ENCODE peak calls at places on chromosomes 6 and 20, in nine cellular contexts. I, B, P, R, A, T, E, K and S are unnamed samples.

GRCh38 chr20:54476336-54476928 is 1.0 kb downstream of the DOK5 start:
- DNase-seq in I (no peak), B (no peak), P (no peak), R (no peak), A (no peak), T (no peak), E (no peak), K (no peak), S (no peak)

GRCh38 chr20:46021361-46022359 is 7.4 kb upstream of the SLC12A5 start:
- DNase-seq in I (peak; percentile 95), B (peak; percentile 62), P (peak; percentile 61), R (no peak), A (peak; percentile 41), T (no peak), E (peak; percentile 46), K (peak; percentile 76), S (peak; percentile 69)

GRCh38 chr6:90835584-90836212 is 248.8 kb upstream of the MAP3K7 start:
- DNase-seq in I (no peak), B (no peak), P (no peak), R (no peak), A (no peak), T (no peak), E (no peak), K (peak; percentile 35), S (no peak)

GRCh38 chr20:9912858-9913434 is 74.1 kb upstream of the PAK5 start:
- DNase-seq in I (peak; percentile 20), B (peak; percentile 11), P (peak; percentile 80), R (peak; percentile 48), A (peak; percentile 4), T (no peak), E (no peak), K (peak; percentile 7), S (peak; percentile 27)

GRCh38 chr6:139316622-139317317 is 25.0 kb upstream of the TXLNB start:
- DNase-seq in I (no peak), B (no peak), P (no peak), R (no peak), A (no peak), T (no peak), E (no peak), K (no peak), S (no peak)

GRCh38 chr20:57180954-57181353 is 85.5 kb downstream of the BMP7 start:
- DNase-seq in I (no peak), B (no peak), P (no peak), R (no peak), A (no peak), T (no peak), E (no peak), K (no peak), S (no peak)

GRCh38 chr6:42423244-42423643 is 28.5 kb downstream of the TRERF1 start:
- DNase-seq in I (no peak), B (no peak), P (no peak), R (no peak), A (peak; percentile 21), T (no peak), E (peak; percentile 59), K (no peak), S (no peak)

GRCh38 chr6:28683945-28684538 is 158.4 kb downstream of the GPX5 start:
- DNase-seq in I (no peak), B (no peak), P (peak; percentile 70), R (no peak), A (no peak), T (no peak), E (no peak), K (peak; percentile 9), S (no peak)

GRCh38 chr6:140001851-140002301 is 627.4 kb upstream of the CITED2 start:
- DNase-seq in I (no peak), B (no peak), P (no peak), R (no peak), A (no peak), T (no peak), E (no peak), K (no peak), S (no peak)

GRCh38 chr6:94005835-94006234 is 586.5 kb upstream of the EPHA7 start:
- DNase-seq in I (no peak), B (no peak), P (no peak), R (no peak), A (no peak), T (no peak), E (no peak), K (no peak), S (no peak)

GRCh38 chr20:11891827-11892521 is 25.7 kb upstream of the BTBD3 start:
- DNase-seq in I (peak; percentile 69), B (peak; percentile 43), P (peak; percentile 87), R (no peak), A (no peak), T (no peak), E (peak; percentile 22), K (peak; percentile 74), S (peak; percentile 6)

GRCh38 chr20:61316351-61316750 is 64.3 kb downstream of the CDH4 start:
- DNase-seq in I (no peak), B (no peak), P (no peak), R (no peak), A (no peak), T (no peak), E (no peak), K (no peak), S (no peak)

GRCh38 chr6:84583784-84584183 is 180.6 kb downstream of the TBX18 start:
- DNase-seq in I (no peak), B (no peak), P (no peak), R (no peak), A (no peak), T (no peak), E (no peak), K (no peak), S (no peak)

GRCh38 chr20:53579581-53580375 is 13.9 kb downstream of the ZNF217 start:
- DNase-seq in I (peak; percentile 82), B (no peak), P (peak; percentile 99), R (no peak), A (no peak), T (no peak), E (no peak), K (no peak), S (peak; percentile 15)

GRCh38 chr20:15220009-15220656 is 882.7 kb upstream of the FLRT3 start:
- DNase-seq in I (no peak), B (no peak), P (peak; percentile 18), R (no peak), A (no peak), T (no peak), E (no peak), K (no peak), S (no peak)

GRCh38 chr20:52289956-52290355 is 98.4 kb upstream of the ZFP64 start:
- DNase-seq in I (no peak), B (no peak), P (no peak), R (no peak), A (no peak), T (no peak), E (no peak), K (no peak), S (no peak)

GRCh38 chr6:16758163-16758975 is 2.9 kb downstream of the ATXN1 start:
- DNase-seq in I (no peak), B (peak; percentile 14), P (no peak), R (no peak), A (no peak), T (no peak), E (no peak), K (no peak), S (no peak)

GRCh38 chr6:135088818-135089809 is 34.5 kb upstream of the HBS1L start:
- DNase-seq in I (peak; percentile 13), B (no peak), P (peak; percentile 50), R (no peak), A (no peak), T (no peak), E (peak; percentile 22), K (no peak), S (peak; percentile 32)

GRCh38 chr6:45421700-45422540 is 44.2 kb upstream of the SUPT3H start:
- DNase-seq in I (peak; percentile 64), B (peak; percentile 71), P (peak; percentile 72), R (no peak), A (peak; percentile 37), T (peak; percentile 29), E (peak; percentile 39), K (no peak), S (peak; percentile 40)

GRCh38 chr6:126341126-126341525 is 1.2 kb downstream of the CENPW start:
- DNase-seq in I (no peak), B (no peak), P (no peak), R (no peak), A (no peak), T (no peak), E (no peak), K (no peak), S (no peak)

GRCh38 chr6:40356242-40356910 is 230.8 kb downstream of the LRFN2 start:
- DNase-seq in I (no peak), B (no peak), P (no peak), R (no peak), A (no peak), T (no peak), E (no peak), K (no peak), S (no peak)

GRCh38 chr20:46025376-46025783 is 3.6 kb upstream of the SLC12A5 start:
- DNase-seq in I (no peak), B (no peak), P (no peak), R (no peak), A (no peak), T (no peak), E (no peak), K (no peak), S (no peak)

GRCh38 chr20:20407891-20408805 is 40.2 kb downstream of the INSM1 start:
- DNase-seq in I (no peak), B (no peak), P (peak; percentile 61), R (no peak), A (no peak), T (no peak), E (no peak), K (no peak), S (no peak)

GRCh38 chr6:137044366-137045220 is at the start of gene IL20RA:
- DNase-seq in I (peak; percentile 25), B (peak; percentile 65), P (peak; percentile 38), R (no peak), A (peak; percentile 3), T (no peak), E (no peak), K (no peak), S (peak; percentile 17)

GRCh38 chr6:164286021-164286420 is 871.5 kb downstream of the QKI start:
- DNase-seq in I (no peak), B (no peak), P (no peak), R (no peak), A (no peak), T (no peak), E (no peak), K (peak; percentile 58), S (no peak)

GRCh38 chr6:43103253-43103876 is 27.3 kb downstream of the PTK7 start:
- DNase-seq in I (no peak), B (no peak), P (no peak), R (no peak), A (no peak), T (no peak), E (no peak), K (no peak), S (no peak)

GRCh38 chr6:57294829-57295228 is 22.6 kb upstream of the PRIM2 start:
- DNase-seq in I (no peak), B (no peak), P (no peak), R (no peak), A (no peak), T (no peak), E (no peak), K (no peak), S (no peak)

GRCh38 chr20:5908981-5909380 is 41.4 kb downstream of the TRMT6 start:
- DNase-seq in I (no peak), B (no peak), P (no peak), R (no peak), A (no peak), T (no peak), E (no peak), K (no peak), S (no peak)

GRCh38 chr6:81767163-81768000 is 14.9 kb upstream of the TENT5A start:
- DNase-seq in I (no peak), B (no peak), P (peak; percentile 65), R (no peak), A (no peak), T (no peak), E (no peak), K (peak; percentile 36), S (no peak)

GRCh38 chr6:75481394-75481793 is 12.2 kb downstream of the FILIP1 start:
- DNase-seq in I (no peak), B (no peak), P (no peak), R (no peak), A (no peak), T (no peak), E (no peak), K (no peak), S (no peak)